ENCODE peak calls at places on chromosome 15, in six cellular contexts. F, J, K, Z, U and V are unnamed samples.
A peak's percentile ranks its signal among the peaks of the same experiment; 100 is the strongest.

GRCh38 chr15:89377842-89378698 is 43.4 kb upstream of the POLG start:
- DNase-seq in F (no peak), J (no peak), K (no peak), Z (no peak), U (no peak), V (peak; percentile 40)

GRCh38 chr15:76057332-76058000 is 2.3 kb upstream of the TMEM266 start:
- DNase-seq in F (no peak), J (peak; percentile 61), K (peak; percentile 59), Z (peak; percentile 15), U (no peak), V (peak; percentile 79)

GRCh38 chr15:76100361-76100760 is 40.6 kb downstream of the TMEM266 start:
- DNase-seq in F (no peak), J (no peak), K (no peak), Z (no peak), U (no peak), V (no peak)

GRCh38 chr15:48643776-48644497 is 1.6 kb downstream of the FBN1 start:
- DNase-seq in F (no peak), J (no peak), K (no peak), Z (no peak), U (no peak), V (no peak)

GRCh38 chr15:39269352-39269751 is 311.5 kb upstream of the THBS1 start:
- DNase-seq in F (no peak), J (no peak), K (no peak), Z (no peak), U (no peak), V (no peak)

GRCh38 chr15:31349233-31350141 is 22.9 kb downstream of the KLF13 start:
- DNase-seq in F (no peak), J (no peak), K (no peak), Z (no peak), U (no peak), V (no peak)

GRCh38 chr15:99895189-99895955 is 162.1 kb upstream of the LYSMD4 start:
- DNase-seq in F (no peak), J (no peak), K (no peak), Z (no peak), U (no peak), V (no peak)

GRCh38 chr15:83919319-83919830 is 265.5 kb downstream of the ADAMTSL3 start:
- DNase-seq in F (no peak), J (no peak), K (no peak), Z (no peak), U (no peak), V (no peak)

GRCh38 chr15:98994892-98995291 is 12.7 kb downstream of the PGPEP1L start:
- DNase-seq in F (no peak), J (no peak), K (no peak), Z (no peak), U (no peak), V (no peak)

GRCh38 chr15:42528970-42529369 is 19.6 kb downstream of the LRRC57 start:
- DNase-seq in F (no peak), J (no peak), K (no peak), Z (no peak), U (no peak), V (no peak)

GRCh38 chr15:39312984-39313383 is 267.9 kb upstream of the THBS1 start:
- DNase-seq in F (no peak), J (no peak), K (peak; percentile 11), Z (peak; percentile 77), U (peak; percentile 2), V (peak; percentile 48)

GRCh38 chr15:69719527-69719926 is 266.9 kb downstream of the RPLP1 start:
- DNase-seq in F (no peak), J (no peak), K (no peak), Z (no peak), U (no peak), V (no peak)

GRCh38 chr15:44207643-44208042 is 12.6 kb upstream of the FRMD5 start:
- DNase-seq in F (no peak), J (no peak), K (no peak), Z (no peak), U (no peak), V (no peak)

GRCh38 chr15:65368300-65368617 is 9.5 kb downstream of the IGDCC3 start:
- DNase-seq in F (no peak), J (no peak), K (no peak), Z (no peak), U (no peak), V (peak; percentile 80)

GRCh38 chr15:52337198-52337853 is 41.7 kb upstream of the MYO5C start:
- DNase-seq in F (no peak), J (peak; percentile 59), K (no peak), Z (peak; percentile 16), U (no peak), V (peak; percentile 21)

GRCh38 chr15:32715276-32715675 is 2.5 kb upstream of the GREM1 start:
- DNase-seq in F (no peak), J (no peak), K (no peak), Z (no peak), U (no peak), V (no peak)

GRCh38 chr15:77607111-77607893 is 25.4 kb downstream of the LINGO1 start:
- DNase-seq in F (no peak), J (no peak), K (peak; percentile 54), Z (no peak), U (no peak), V (no peak)

GRCh38 chr15:96626936-96627577 is 296.6 kb downstream of the NR2F2 start:
- DNase-seq in F (no peak), J (no peak), K (no peak), Z (no peak), U (no peak), V (no peak)

GRCh38 chr15:47484119-47484518 is 233.2 kb upstream of the SEMA6D start:
- DNase-seq in F (no peak), J (no peak), K (no peak), Z (no peak), U (no peak), V (peak; percentile 32)

GRCh38 chr15:45855210-45855906 is 220.5 kb downstream of the SQOR start:
- DNase-seq in F (no peak), J (no peak), K (no peak), Z (peak; percentile 25), U (no peak), V (no peak)

GRCh38 chr15:44710236-44711088 is 661 bp downstream of the PATL2 start:
- DNase-seq in F (no peak), J (no peak), K (peak; percentile 68), Z (no peak), U (no peak), V (peak; percentile 40)

GRCh38 chr15:66831801-66832390 is 129.9 kb downstream of the SMAD6 start:
- DNase-seq in F (no peak), J (no peak), K (no peak), Z (no peak), U (no peak), V (no peak)

GRCh38 chr15:51736646-51737537 is 563 bp downstream of the LYSMD2 start:
- DNase-seq in F (no peak), J (peak; percentile 60), K (peak; percentile 72), Z (no peak), U (no peak), V (peak; percentile 70)

GRCh38 chr15:96314508-96314907 is 16.0 kb upstream of the NR2F2 start:
- DNase-seq in F (no peak), J (no peak), K (no peak), Z (no peak), U (no peak), V (no peak)

GRCh38 chr15:70032509-70032908 is 65.2 kb downstream of the TLE3 start:
- DNase-seq in F (no peak), J (no peak), K (no peak), Z (no peak), U (no peak), V (no peak)

GRCh38 chr15:78630886-78631633 is 9.9 kb downstream of the CHRNB4 start:
- DNase-seq in F (no peak), J (no peak), K (no peak), Z (no peak), U (no peak), V (no peak)

GRCh38 chr15:101258238-101259144 is 6.6 kb upstream of the CHSY1 start:
- DNase-seq in F (peak; percentile 38), J (peak; percentile 61), K (peak; percentile 77), Z (peak; percentile 57), U (peak; percentile 51), V (peak; percentile 88)

GRCh38 chr15:24856397-24857093 is 98.2 kb upstream of the SNRPN start:
- DNase-seq in F (no peak), J (no peak), K (peak; percentile 11), Z (no peak), U (no peak), V (peak; percentile 97)

GRCh38 chr15:70541511-70541910 is 221.8 kb downstream of the UACA start:
- DNase-seq in F (no peak), J (no peak), K (no peak), Z (no peak), U (no peak), V (no peak)

GRCh38 chr15:55766676-55767075 is 23.7 kb upstream of the PRTG start:
- DNase-seq in F (no peak), J (no peak), K (no peak), Z (no peak), U (no peak), V (no peak)
- TF ChIP-seq REST in F (no peak), J (no peak), K (no peak), Z (no peak), U (no peak), V (no peak)

DNA sequence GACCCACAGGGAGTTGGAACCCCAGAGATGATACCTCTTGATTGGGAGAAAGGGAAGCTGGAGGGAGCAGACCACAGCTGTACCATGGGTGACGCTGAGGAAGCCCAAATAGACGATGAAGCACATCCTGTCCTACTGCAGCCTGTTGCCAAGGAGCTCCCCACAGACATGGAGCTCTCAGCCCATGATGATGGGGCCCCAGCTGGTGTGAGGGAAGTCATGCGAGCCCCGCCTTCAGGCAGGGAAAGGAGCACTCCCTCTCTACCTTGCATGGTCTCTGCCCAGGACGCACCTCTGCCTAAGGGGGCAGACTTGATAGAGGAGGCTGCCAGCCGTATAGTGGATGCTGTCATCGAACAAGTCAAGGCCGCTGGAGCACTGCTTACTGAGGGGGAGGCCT is 201.1 kb downstream of the AKAP13 start:
- DNase-seq in F (no peak), J (no peak), K (no peak), Z (no peak), U (no peak), V (no peak)
- TF ChIP-seq REST in F (no peak), J (no peak), K (no peak), Z (no peak), U (no peak), V (no peak)

DNA sequence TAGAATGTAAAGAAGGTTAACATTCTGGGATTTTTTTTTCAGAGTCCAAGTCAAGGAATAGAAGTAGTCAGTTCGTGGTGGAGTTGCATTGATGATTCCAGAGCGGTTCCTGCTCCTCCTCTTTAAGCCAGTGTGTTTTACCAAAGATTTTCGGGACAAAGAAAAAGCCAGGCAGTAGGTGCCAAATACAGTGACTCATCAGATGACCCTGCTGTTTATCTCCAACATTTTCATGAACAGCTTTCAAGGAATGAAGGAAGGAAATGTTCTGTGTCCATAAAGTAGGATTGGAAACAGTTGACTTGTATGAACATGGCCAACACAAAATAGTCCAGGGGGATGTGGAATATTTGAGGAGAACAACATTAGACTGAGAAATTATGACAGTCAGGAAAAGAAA is 142.4 kb upstream of the TMC3 start:
- DNase-seq in F (no peak), J (no peak), K (no peak), Z (no peak), U (no peak), V (no peak)
- TF ChIP-seq REST in F (no peak), J (no peak), K (no peak), Z (no peak), U (no peak), V (no peak)

DNA sequence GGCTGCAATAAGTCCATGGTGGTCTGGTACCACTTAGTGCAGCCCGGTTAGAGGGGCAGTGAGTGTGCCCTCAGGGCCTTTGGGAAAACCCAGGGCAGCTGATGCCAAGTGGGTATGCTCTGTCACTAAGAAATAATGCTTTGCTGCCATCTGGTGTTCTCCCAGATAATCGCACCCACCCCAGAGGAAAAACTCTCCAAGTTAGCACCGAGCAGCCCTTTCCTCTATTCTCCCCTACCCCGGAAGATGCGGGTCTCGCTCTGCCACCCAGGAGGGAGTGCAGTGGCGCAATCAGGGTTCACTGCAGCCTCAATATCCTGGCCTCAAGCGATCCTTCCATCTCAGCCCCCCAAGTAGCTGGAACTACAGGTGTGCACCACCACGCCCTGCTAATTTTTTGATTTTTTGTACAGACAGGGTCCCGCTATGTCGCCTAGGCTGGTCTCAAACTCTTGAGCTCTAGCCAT is 21.3 kb upstream of the DAPK2 start:
- DNase-seq in F (no peak), J (peak; percentile 80), K (peak; percentile 68), Z (peak; percentile 60), U (no peak), V (peak; percentile 89)
- TF ChIP-seq REST in F (no peak), J (no peak), K (no peak), Z (no peak), U (no peak), V (no peak)